ENCODE peak calls at places on chromosomes 6 and 20, in nine cellular contexts. O is hypothalamus, P is kidney, M is small intestine, Y is amniotic stem cell, I is transverse colon, K is NCI-H524, Q is breast epithelium, R is cardiac muscle cell. E is an unnamed sample.

GRCh38 chr6:160477901-160478300 is 129.7 kb downstream of the SLC22A3 start:
- DNase-seq in O (no peak), P (no peak), M (no peak), Y (no peak), I (no peak), K (no peak), Q (no peak), R (no peak), E (no peak)

GRCh38 chr20:8094415-8094818 is 37.6 kb upstream of the PLCB1 start:
- DNase-seq in O (peak), P (peak), M (no peak), Y (no peak), I (peak), K (no peak), Q (peak), R (no peak), E (no peak)

GRCh38 chr6:155248021-155249001 is 15.5 kb upstream of the CLDN20 start:
- DNase-seq in O (peak), P (no peak), M (peak), Y (peak), I (peak), K (no peak), Q (peak), R (peak), E (no peak)

GRCh38 chr6:33740794-33741193 is 5.9 kb downstream of the IP6K3 start:
- DNase-seq in O (no peak), P (no peak), M (no peak), Y (no peak), I (no peak), K (no peak), Q (no peak), R (no peak), E (no peak)

GRCh38 chr6:12577124-12577845 is 139.3 kb upstream of the PHACTR1 start:
- DNase-seq in O (no peak), P (no peak), M (no peak), Y (no peak), I (no peak), K (no peak), Q (no peak), R (peak), E (no peak)

GRCh38 chr6:43948527-43949450 is 178.5 kb downstream of the MRPL14 start:
- DNase-seq in O (no peak), P (no peak), M (no peak), Y (no peak), I (no peak), K (no peak), Q (no peak), R (no peak), E (no peak)

GRCh38 chr6:43723737-43724295 is 36.2 kb upstream of the MRPS18A start:
- DNase-seq in O (no peak), P (peak), M (peak), Y (no peak), I (peak), K (peak), Q (peak), R (peak), E (no peak)

GRCh38 chr6:87522686-87523085 is 49.9 kb downstream of the SLC35A1 start:
- DNase-seq in O (no peak), P (no peak), M (no peak), Y (no peak), I (no peak), K (no peak), Q (no peak), R (no peak), E (no peak)

GRCh38 chr20:3800256-3800877 is 4.3 kb downstream of the CDC25B start:
- DNase-seq in O (no peak), P (no peak), M (no peak), Y (no peak), I (no peak), K (no peak), Q (no peak), R (no peak), E (no peak)

GRCh38 chr6:5179917-5180316 is 80.8 kb downstream of the LYRM4 start:
- DNase-seq in O (no peak), P (no peak), M (no peak), Y (no peak), I (no peak), K (no peak), Q (no peak), R (no peak), E (no peak)

GRCh38 chr6:149046822-149047246 is 270.7 kb upstream of the TAB2 start:
- DNase-seq in O (no peak), P (no peak), M (peak), Y (no peak), I (no peak), K (no peak), Q (no peak), R (no peak), E (no peak)

E was measured in vagina.